ENCODE peak calls at places on chromosome 22, in six cellular contexts. S is left lung, Z is transverse colon, Y is endodermal cell, G is endothelial cell of umbilical vein, C is kidney. R is an unnamed sample.

GRCh38 chr22:35425971-35426800 is 26.2 kb downstream of the MCM5 start:
- DNase-seq in S (peak; percentile 57), Z (no peak), Y (peak; percentile 75), G (no peak), C (peak; percentile 59), R (no peak)

GRCh38 chr22:27804683-27805297 is 3.2 kb upstream of the MN1 start:
- DNase-seq in S (no peak), Z (peak; percentile 62), Y (peak; percentile 90), G (peak; percentile 67), C (peak; percentile 83), R (no peak)

GRCh38 chr22:27474112-27474571 is 327.4 kb downstream of the MN1 start:
- DNase-seq in S (no peak), Z (no peak), Y (peak; percentile 38), G (no peak), C (no peak), R (no peak)

GRCh38 chr22:23793326-23793725 is 6.6 kb downstream of the SMARCB1 start:
- DNase-seq in S (no peak), Z (no peak), Y (peak; percentile 57), G (no peak), C (peak; percentile 43), R (no peak)

GRCh38 chr22:32527756-32528155 is 53.1 kb downstream of the FBXO7 start:
- DNase-seq in S (no peak), Z (no peak), Y (peak; percentile 61), G (no peak), C (no peak), R (no peak)

GRCh38 chr22:35970601-35971417 is 57.8 kb downstream of the RBFOX2 start:
- DNase-seq in S (no peak), Z (no peak), Y (no peak), G (no peak), C (no peak), R (no peak)

GRCh38 chr22:44171486-44172076 is 9.1 kb upstream of the PARVG start:
- DNase-seq in S (no peak), Z (no peak), Y (no peak), G (no peak), C (peak; percentile 29), R (no peak)

GRCh38 chr22:17158568-17159503 is at the start of gene HDHD5:
- DNase-seq in S (peak; percentile 95), Z (peak; percentile 94), Y (peak; percentile 96), G (peak; percentile 79), C (peak; percentile 97), R (peak; percentile 29)

GRCh38 chr22:18076060-18076497 is 1.7 kb upstream of the PEX26 start:
- DNase-seq in S (no peak), Z (peak; percentile 63), Y (peak; percentile 78), G (peak; percentile 92), C (peak; percentile 66), R (peak; percentile 50)

GRCh38 chr22:29342577-29343312 is 27.2 kb upstream of the RASL10A start:
- DNase-seq in S (no peak), Z (no peak), Y (no peak), G (no peak), C (no peak), R (no peak)

GRCh38 chr22:36386900-36387663 is 685 bp downstream of the MYH9 start:
- DNase-seq in S (peak; percentile 98), Z (peak; percentile 86), Y (peak; percentile 53), G (peak; percentile 30), C (peak; percentile 93), R (no peak)

GRCh38 chr22:17418890-17419324 is 49.6 kb downstream of the CECR2 start:
- DNase-seq in S (peak; percentile 75), Z (no peak), Y (peak; percentile 67), G (no peak), C (no peak), R (no peak)

GRCh38 chr22:44191036-44191454 is 10.3 kb downstream of the PARVG start:
- DNase-seq in S (no peak), Z (no peak), Y (no peak), G (no peak), C (peak; percentile 33), R (no peak)

GRCh38 chr22:22840778-22841177 is 46.8 kb upstream of the IGLL5 start:
- DNase-seq in S (no peak), Z (no peak), Y (no peak), G (no peak), C (no peak), R (no peak)

GRCh38 chr22:37303821-37304274 is 21.5 kb downstream of the CYTH4 start:
- DNase-seq in S (peak; percentile 86), Z (no peak), Y (no peak), G (peak; percentile 78), C (no peak), R (peak; percentile 58)

GRCh38 chr22:43420991-43421665 is 9.3 kb downstream of the MPPED1 start:
- DNase-seq in S (no peak), Z (no peak), Y (no peak), G (no peak), C (peak; percentile 59), R (no peak)

GRCh38 chr22:23714596-23715588 is 24.1 kb downstream of the RGL4 start:
- DNase-seq in S (peak; percentile 52), Z (no peak), Y (no peak), G (no peak), C (no peak), R (no peak)

GRCh38 chr22:29040385-29041275 is 21.0 kb downstream of the C22orf31 start:
- DNase-seq in S (no peak), Z (peak; percentile 66), Y (peak; percentile 83), G (peak; percentile 83), C (no peak), R (peak; percentile 46)

GRCh38 chr22:29524440-29525191 is 28.9 kb downstream of the THOC5 start:
- DNase-seq in S (no peak), Z (peak; percentile 22), Y (peak; percentile 77), G (peak; percentile 10), C (no peak), R (no peak)

GRCh38 chr22:41922336-41922735 is 4.3 kb downstream of the TNFRSF13C start:
- DNase-seq in S (no peak), Z (no peak), Y (no peak), G (no peak), C (no peak), R (no peak)

GRCh38 chr22:37044634-37045625 is 6.6 kb upstream of the KCTD17 start:
- DNase-seq in S (no peak), Z (no peak), Y (no peak), G (no peak), C (no peak), R (no peak)

GRCh38 chr22:47918276-47918928 is 1156.0 kb downstream of the TBC1D22A start:
- DNase-seq in S (no peak), Z (peak; percentile 29), Y (no peak), G (no peak), C (no peak), R (no peak)

GRCh38 chr22:35556666-35557065 is 16.0 kb downstream of the RASD2 start:
- DNase-seq in S (no peak), Z (no peak), Y (no peak), G (no peak), C (no peak), R (no peak)

GRCh38 chr22:43910178-43910695 is 13.4 kb upstream of the PNPLA3 start:
- DNase-seq in S (no peak), Z (no peak), Y (no peak), G (no peak), C (no peak), R (no peak)

GRCh38 chr22:40128989-40129388 is 48.7 kb upstream of the TNRC6B start:
- DNase-seq in S (no peak), Z (peak; percentile 48), Y (no peak), G (no peak), C (no peak), R (no peak)

GRCh38 chr22:37417737-37418348 is 9.4 kb downstream of the ELFN2 start:
- DNase-seq in S (peak; percentile 62), Z (no peak), Y (no peak), G (no peak), C (no peak), R (no peak)

GRCh38 chr22:17953147-17953546 is 71.2 kb downstream of the MICAL3 start:
- DNase-seq in S (no peak), Z (no peak), Y (no peak), G (no peak), C (no peak), R (no peak)

DNA sequence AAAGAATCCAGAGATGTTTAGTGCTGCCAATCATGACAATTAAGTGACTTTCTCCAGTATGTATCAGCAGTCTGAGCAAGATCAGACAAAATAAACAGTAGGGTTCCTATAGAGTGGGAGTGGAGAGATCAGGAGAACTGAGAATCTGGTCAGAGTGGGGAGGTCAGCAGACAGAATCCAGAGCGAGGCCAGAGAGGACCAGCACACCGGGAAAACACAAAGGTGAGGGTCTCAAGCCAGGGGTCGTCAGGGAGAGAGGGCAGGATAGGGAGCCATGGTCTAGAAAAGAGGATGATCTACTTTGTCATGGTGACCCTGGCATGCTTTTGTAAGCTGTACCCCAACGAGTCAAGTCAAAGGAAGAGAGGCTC is 39.2 kb downstream of the MAPK1 start:
- DNase-seq in S (no peak), Z (no peak), Y (no peak), G (no peak), C (no peak), R (no peak)
- H3K4me3 ChIP-seq in S (no peak overlapping the region), Z (no peak overlapping the region), Y (no peak overlapping the region), G (no peak overlapping the region), C (no peak overlapping the region), R (no peak overlapping the region)

GRCh38 chr22:25718109-25718830 is 23.7 kb upstream of the MYO18B start:
- DNase-seq in S (no peak), Z (no peak), Y (no peak), G (no peak), C (no peak), R (no peak)

GRCh38 chr22:25712661-25713400 is 29.2 kb upstream of the MYO18B start:
- DNase-seq in S (no peak), Z (no peak), Y (no peak), G (no peak), C (no peak), R (no peak)

GRCh38 chr22:25714070-25714469 is 27.9 kb upstream of the MYO18B start:
- DNase-seq in S (no peak), Z (no peak), Y (no peak), G (no peak), C (no peak), R (no peak)

GRCh38 chr22:25714739-25715138 is 27.2 kb upstream of the MYO18B start:
- DNase-seq in S (no peak), Z (no peak), Y (no peak), G (no peak), C (no peak), R (no peak)

GRCh38 chr22:25716637-25717036 is 25.4 kb upstream of the MYO18B start:
- DNase-seq in S (no peak), Z (no peak), Y (no peak), G (no peak), C (no peak), R (no peak)
- H3K36me3 ChIP-seq in S (peaks cover 41% of the 10 kb centered on the region), Z (no peaks in the 10 kb centered on the region), Y (no peaks in the 10 kb centered on the region), G (no peaks in the 10 kb centered on the region), C (no peaks in the 10 kb centered on the region), R (no peaks in the 10 kb centered on the region)

DNA sequence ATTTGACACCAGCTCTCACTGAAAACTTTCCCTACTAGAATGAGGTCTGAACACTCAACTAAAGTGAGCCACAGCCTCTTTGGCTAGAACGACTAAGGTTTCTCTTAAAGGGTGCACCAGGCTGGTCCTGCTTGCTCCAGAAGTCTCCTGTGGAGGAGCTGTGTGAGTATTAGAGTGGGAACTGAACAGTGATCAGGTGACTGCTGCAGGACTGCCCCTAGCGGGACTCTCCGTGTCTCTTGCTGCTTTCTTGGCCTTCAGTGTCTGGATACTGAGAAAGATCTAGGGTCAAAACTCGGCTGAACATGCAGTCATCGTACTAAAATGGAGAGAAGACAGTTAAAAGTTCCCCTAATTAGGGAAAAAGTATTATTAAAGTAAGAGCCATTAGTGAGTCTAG is 34.6 kb downstream of the FAM118A start:
- DNase-seq in S (no peak), Z (no peak), Y (peak; percentile 52), G (no peak), C (no peak), R (no peak)
- TF ChIP-seq CTCF in S (no peak), Z (no peak), Y (peak; percentile 46), G (no peak), C (no peak), R (peak; percentile 13)

GRCh38 chr22:30802202-30803166 is 107.8 kb downstream of the OSBP2 start:
- DNase-seq in S (peak; percentile 94), Z (peak; percentile 86), Y (peak; percentile 97), G (peak; percentile 93), C (peak; percentile 95), R (peak; percentile 46)
- H3K4me3 ChIP-seq in S (no peak overlapping the region), Z (no peak overlapping the region), Y (peak overlapping the region; percentile 67), G (no peak overlapping the region), C (no peak overlapping the region), R (peak overlapping the region; percentile 27)

R was measured in BJ.